ENCODE peak calls at places on chromosomes 5 and 9, in seven cellular contexts. Y, V, S, K, M, D and L are unnamed samples.

GRCh38 chr9:78001946-78002731 is 29.5 kb downstream of the GNAQ start:
- DNase-seq in Y (no peak), V (no peak), S (no peak), K (no peak), M (no peak), D (peak; percentile 40), L (no peak)

GRCh38 chr5:111755942-111756353 is 1.0 kb downstream of the NREP start:
- DNase-seq in Y (no peak), V (no peak), S (no peak), K (peak; percentile 12), M (peak; percentile 43), D (no peak), L (no peak)

GRCh38 chr5:7668627-7669026 is 182.3 kb downstream of the CFAP90 start:
- DNase-seq in Y (no peak), V (no peak), S (no peak), K (no peak), M (no peak), D (no peak), L (peak; percentile 36)

GRCh38 chr5:36363101-36363500 is 61.4 kb upstream of the RANBP3L start:
- DNase-seq in Y (no peak), V (no peak), S (peak; percentile 42), K (peak; percentile 63), M (peak; percentile 62), D (no peak), L (peak; percentile 85)

GRCh38 chr5:83764101-83764500 is 43.4 kb upstream of the HAPLN1 start:
- DNase-seq in Y (no peak), V (no peak), S (no peak), K (no peak), M (no peak), D (no peak), L (no peak)

GRCh38 chr5:142542906-142543305 is 143.0 kb downstream of the FGF1 start:
- DNase-seq in Y (no peak), V (no peak), S (no peak), K (no peak), M (no peak), D (no peak), L (peak; percentile 38)

GRCh38 chr9:31290731-31291130 is 1093.7 kb upstream of the ACO1 start:
- DNase-seq in Y (no peak), V (no peak), S (no peak), K (no peak), M (no peak), D (no peak), L (no peak)

GRCh38 chr5:171438753-171439152 is 19.3 kb downstream of the FGF18 start:
- DNase-seq in Y (no peak), V (no peak), S (no peak), K (no peak), M (no peak), D (no peak), L (no peak)

GRCh38 chr5:171405615-171406014 is 13.8 kb upstream of the FGF18 start:
- DNase-seq in Y (no peak), V (no peak), S (no peak), K (no peak), M (peak; percentile 61), D (no peak), L (no peak)

GRCh38 chr5:103475629-103476240 is 86.9 kb downstream of the NUDT12 start:
- DNase-seq in Y (no peak), V (peak; percentile 71), S (no peak), K (peak; percentile 91), M (peak; percentile 65), D (peak; percentile 21), L (no peak)

GRCh38 chr9:72839140-72839539 is 113.7 kb downstream of the ALDH1A1 start:
- DNase-seq in Y (no peak), V (peak; percentile 9), S (no peak), K (no peak), M (no peak), D (no peak), L (no peak)

GRCh38 chr9:114362394-114362793 is 25.4 kb downstream of the AKNA start:
- DNase-seq in Y (no peak), V (no peak), S (no peak), K (no peak), M (no peak), D (no peak), L (no peak)

GRCh38 chr5:61362796-61363364 is 30.8 kb downstream of the ZSWIM6 start:
- DNase-seq in Y (no peak), V (no peak), S (peak; percentile 32), K (no peak), M (peak; percentile 55), D (no peak), L (no peak)

GRCh38 chr5:112367400-112367799 is 51.7 kb downstream of the EPB41L4A start:
- DNase-seq in Y (no peak), V (no peak), S (no peak), K (no peak), M (no peak), D (no peak), L (no peak)

GRCh38 chr5:24385070-24385469 is 259.7 kb downstream of the CDH10 start:
- DNase-seq in Y (no peak), V (no peak), S (no peak), K (no peak), M (no peak), D (no peak), L (no peak)

GRCh38 chr9:112020680-112021596 is 124.3 kb downstream of the UGCG start:
- DNase-seq in Y (no peak), V (peak; percentile 30), S (no peak), K (peak; percentile 89), M (no peak), D (peak; percentile 13), L (peak; percentile 72)

GRCh38 chr5:150073086-150073625 is 13.2 kb downstream of the CSF1R start:
- DNase-seq in Y (no peak), V (no peak), S (no peak), K (no peak), M (no peak), D (no peak), L (no peak)

GRCh38 chr5:73327908-73328455 is 120.6 kb downstream of the FOXD1 start:
- DNase-seq in Y (peak; percentile 29), V (no peak), S (no peak), K (peak; percentile 78), M (no peak), D (no peak), L (no peak)
- H3K4me2 ChIP-seq in Y (peak overlapping the region; percentile 41), V (no peak overlapping the region), S (no peak overlapping the region), K (peak overlapping the region; percentile 11), M (no peak overlapping the region), D (no peak overlapping the region), L (no peak overlapping the region)

GRCh38 chr5:178765753-178766300 is 35.4 kb upstream of the ZNF354A start:
- DNase-seq in Y (no peak), V (no peak), S (no peak), K (no peak), M (no peak), D (no peak), L (no peak)

GRCh38 chr5:178769617-178770290 is 39.3 kb upstream of the ZNF354A start:
- DNase-seq in Y (no peak), V (no peak), S (no peak), K (no peak), M (no peak), D (no peak), L (no peak)

GRCh38 chr5:178770621-178771020 is 40.2 kb upstream of the ZNF354A start:
- DNase-seq in Y (no peak), V (no peak), S (no peak), K (no peak), M (no peak), D (no peak), L (no peak)

GRCh38 chr5:178768371-178769260 is 38.2 kb upstream of the ZNF354A start:
- DNase-seq in Y (no peak), V (no peak), S (no peak), K (no peak), M (no peak), D (no peak), L (no peak)

GRCh38 chr5:178766936-178767912 is 36.8 kb upstream of the ZNF354A start:
- DNase-seq in Y (no peak), V (no peak), S (no peak), K (no peak), M (peak; percentile 64), D (no peak), L (no peak)
- H3K4me2 ChIP-seq in Y (no peak overlapping the region), V (no peak overlapping the region), S (no peak overlapping the region), K (no peak overlapping the region), M (no peak overlapping the region), D (no peak overlapping the region), L (no peak overlapping the region)

DNA sequence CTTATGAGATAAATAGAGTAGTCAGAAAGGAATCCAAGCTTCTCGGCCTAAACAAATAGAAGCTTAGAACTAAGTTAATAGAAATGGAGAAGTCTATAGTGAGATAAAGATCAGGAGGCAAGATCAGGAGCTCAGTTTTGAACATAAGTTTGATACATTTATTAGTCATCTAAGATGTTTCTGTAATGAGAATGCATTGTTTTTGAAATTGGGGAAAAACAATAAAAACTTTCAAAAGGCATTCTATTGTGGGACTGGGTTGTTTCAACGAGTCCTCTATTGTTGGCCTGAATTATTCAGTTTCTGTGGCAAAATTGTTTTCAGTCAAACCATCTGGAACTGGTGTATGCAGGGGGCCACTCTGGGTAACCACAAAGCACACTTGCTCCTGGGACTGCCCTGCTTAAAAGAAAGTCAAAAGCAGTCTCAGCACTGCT is 181.0 kb upstream of the CLINT1 start:
- DNase-seq in Y (no peak), V (no peak), S (no peak), K (peak; percentile 39), M (no peak), D (no peak), L (no peak)
- H3K4me2 ChIP-seq in Y (no peak overlapping the region), V (no peak overlapping the region), S (no peak overlapping the region), K (no peak overlapping the region), M (no peak overlapping the region), D (no peak overlapping the region), L (no peak overlapping the region)

DNA sequence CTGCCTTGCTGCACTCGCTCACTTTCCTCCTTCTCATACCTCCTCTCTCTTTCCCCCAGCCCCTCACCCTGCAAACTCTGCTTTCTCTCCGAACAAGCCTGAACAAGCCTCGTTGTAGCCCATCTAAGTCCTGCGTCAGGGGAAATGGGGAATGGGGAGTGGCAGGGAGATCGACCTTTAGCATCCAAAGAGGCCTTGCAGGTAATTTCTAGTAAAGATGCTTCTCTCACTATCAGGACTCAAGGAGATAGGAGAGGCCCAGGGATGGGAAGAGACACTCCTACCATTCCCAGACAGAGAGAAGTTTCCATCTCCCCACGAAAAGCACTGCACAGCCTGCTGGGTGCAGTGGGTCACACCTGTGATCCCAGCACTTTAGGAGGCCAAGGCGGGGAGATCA is 44.5 kb upstream of the CTNNA1 start:
- DNase-seq in Y (no peak), V (peak; percentile 59), S (no peak), K (no peak), M (no peak), D (no peak), L (no peak)
- H3K4me2 ChIP-seq in Y (no peak overlapping the region), V (no peak overlapping the region), S (no peak overlapping the region), K (no peak overlapping the region), M (peak overlapping the region; percentile 36), D (peak overlapping the region; percentile 55), L (no peak overlapping the region)

DNA sequence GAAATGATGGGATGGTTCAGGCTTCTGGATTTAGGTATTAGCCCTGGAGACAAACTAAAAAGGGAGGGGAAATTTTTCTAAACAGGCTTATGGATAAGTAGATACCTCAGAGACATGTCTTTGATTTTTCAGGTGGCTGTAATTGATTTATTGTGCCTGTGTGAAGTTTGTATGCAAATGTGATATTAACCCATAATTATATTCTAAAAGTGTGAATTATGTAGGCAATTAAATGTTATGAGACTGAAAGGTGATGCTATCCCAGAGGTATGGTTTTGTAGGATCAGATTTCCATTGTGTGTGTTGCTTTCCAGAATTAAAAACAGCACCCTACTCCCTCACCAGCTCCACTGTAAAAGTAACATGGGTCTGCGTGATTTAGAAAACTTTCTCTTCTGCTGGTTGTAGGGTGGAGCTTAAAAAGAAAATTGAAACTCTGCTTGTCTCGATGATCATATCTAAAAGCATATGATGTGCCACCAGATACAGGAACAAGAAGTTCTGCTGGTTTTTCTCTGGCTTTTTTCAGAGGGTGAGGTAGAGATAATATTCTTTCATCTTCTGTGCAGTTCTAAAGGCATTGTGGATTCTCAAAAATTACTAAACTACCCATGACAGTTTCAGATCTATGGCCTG is 71.8 kb upstream of the TAF11L2 start:
- DNase-seq in Y (no peak), V (no peak), S (no peak), K (no peak), M (no peak), D (no peak), L (peak; percentile 49)
- H3K4me2 ChIP-seq in Y (no peak overlapping the region), V (peak overlapping the region; percentile 30), S (no peak overlapping the region), K (no peak overlapping the region), M (no peak overlapping the region), D (no peak overlapping the region), L (no peak overlapping the region)